ENCODE peak calls at places on chromosomes 6 and 20, in eight cellular contexts. A, I, H, J, R, E, Z and D are unnamed samples.

GRCh38 chr20:61724376-61724775 is 341.3 kb downstream of the TAF4 start:
- DNase-seq in A (no peak), I (no peak), H (no peak), J (no peak), R (no peak), E (no peak), Z (peak), D (no peak)

GRCh38 chr6:63352587-63353281 is 33.0 kb upstream of the LGSN start:
- DNase-seq in A (peak), I (peak), H (peak), J (no peak), R (peak), E (peak), Z (peak), D (no peak)

GRCh38 chr20:20070871-20071726 is 18.8 kb downstream of the CFAP61 start:
- DNase-seq in A (no peak), I (no peak), H (no peak), J (no peak), R (no peak), E (no peak), Z (no peak), D (no peak)

GRCh38 chr6:76774750-76775396 is 688.4 kb downstream of the HTR1B start:
- DNase-seq in A (no peak), I (no peak), H (no peak), J (no peak), R (peak), E (no peak), Z (peak), D (no peak)

GRCh38 chr20:25007491-25008305 is 15.1 kb upstream of the APMAP start:
- DNase-seq in A (no peak), I (no peak), H (no peak), J (no peak), R (no peak), E (no peak), Z (no peak), D (peak)

GRCh38 chr20:46939031-46939430 is 44.4 kb downstream of the EYA2 start:
- DNase-seq in A (no peak), I (no peak), H (peak), J (no peak), R (no peak), E (no peak), Z (peak), D (no peak)

GRCh38 chr6:41053056-41053455 is at the start of gene APOBEC2:
- DNase-seq in A (no peak), I (no peak), H (no peak), J (no peak), R (peak), E (no peak), Z (no peak), D (no peak)

GRCh38 chr20:22382742-22383141 is 201.6 kb downstream of the FOXA2 start:
- DNase-seq in A (no peak), I (no peak), H (no peak), J (no peak), R (no peak), E (no peak), Z (peak), D (no peak)

GRCh38 chr6:104580452-104580851 is 279.3 kb downstream of the HACE1 start:
- DNase-seq in A (no peak), I (no peak), H (no peak), J (no peak), R (no peak), E (no peak), Z (peak), D (no peak)

GRCh38 chr20:58293453-58293852 is 16.1 kb upstream of the RAB22A start:
- DNase-seq in A (no peak), I (no peak), H (peak), J (no peak), R (no peak), E (no peak), Z (peak), D (no peak)

GRCh38 chr6:135318728-135319469 is 137.8 kb downstream of the MYB start:
- DNase-seq in A (no peak), I (no peak), H (no peak), J (no peak), R (no peak), E (no peak), Z (no peak), D (no peak)

GRCh38 chr6:14275493-14275851 is 157.9 kb downstream of the CD83 start:
- DNase-seq in A (no peak), I (no peak), H (no peak), J (no peak), R (no peak), E (no peak), Z (no peak), D (no peak)

GRCh38 chr20:3871549-3872265 is 17.5 kb upstream of the PANK2 start:
- DNase-seq in A (no peak), I (no peak), H (no peak), J (no peak), R (no peak), E (no peak), Z (no peak), D (no peak)

GRCh38 chr6:108565893-108566292 is 5.2 kb downstream of the FOXO3 start:
- DNase-seq in A (no peak), I (peak), H (peak), J (no peak), R (peak), E (peak), Z (peak), D (peak)

GRCh38 chr20:20446001-20446400 is 78.1 kb downstream of the INSM1 start:
- DNase-seq in A (no peak), I (no peak), H (no peak), J (no peak), R (no peak), E (no peak), Z (no peak), D (no peak)

GRCh38 chr20:58017237-58017969 is 211.1 kb downstream of the ANKRD60 start:
- DNase-seq in A (no peak), I (no peak), H (no peak), J (no peak), R (no peak), E (peak), Z (peak), D (peak)

GRCh38 chr6:1240766-1241165 is 71.1 kb upstream of the FOXQ1 start:
- DNase-seq in A (no peak), I (no peak), H (no peak), J (no peak), R (no peak), E (no peak), Z (peak), D (no peak)

GRCh38 chr6:153980176-153980575 is 58.9 kb upstream of the OPRM1 start:
- DNase-seq in A (no peak), I (no peak), H (no peak), J (no peak), R (no peak), E (no peak), Z (no peak), D (no peak)

GRCh38 chr6:111540971-111541719 is 58.1 kb upstream of the REV3L start:
- DNase-seq in A (no peak), I (no peak), H (no peak), J (no peak), R (no peak), E (no peak), Z (no peak), D (no peak)